ENCODE peak calls at places on chromosomes 6 and 20, in nine cellular contexts. R, K, L, X, D, I, P, M and U are unnamed samples. For H3K4me1, the result is how much of the 10 kb centered on the place peaks cover.

GRCh38 chr20:34546751-34547181 is 11.8 kb upstream of the MAP1LC3A start:
- DNase-seq in X (no peak), M (no peak), I (no peak), R (no peak), K (peak), D (no peak), P (no peak), L (no peak), U (no peak)

GRCh38 chr20:16785221-16785620 is 37.1 kb downstream of the OTOR start:
- DNase-seq in X (no peak), P (no peak), I (no peak), R (no peak), L (no peak), D (no peak), M (no peak), K (no peak), U (no peak)

GRCh38 chr6:159805418-159806020 is 5.4 kb downstream of the PNLDC1 start:
- DNase-seq in P (no peak), L (no peak), X (no peak), M (no peak), K (no peak), I (no peak), D (no peak), R (no peak), U (no peak)

GRCh38 chr6:17986656-17987575 is 519 bp downstream of the KIF13A start:
- DNase-seq in K (peak), D (peak), L (peak), X (peak), R (peak), I (peak), M (peak), P (peak), U (peak)

GRCh38 chr6:64330694-64331309 is 695.2 kb downstream of the PHF3 start:
- DNase-seq in I (peak), X (peak), R (peak), D (peak), M (no peak), P (no peak), L (peak), K (peak), U (no peak)

GRCh38 chr6:77425216-77425615 is 38.1 kb downstream of the HTR1B start:
- DNase-seq in D (no peak), I (no peak), K (no peak), L (no peak), M (no peak), X (no peak), R (no peak), P (no peak), U (no peak)

GRCh38 chr20:4820833-4821518 is 99.3 kb downstream of the PRND start:
- DNase-seq in D (no peak), M (peak), I (no peak), K (no peak), X (peak), L (peak), P (no peak), R (no peak), U (no peak)

GRCh38 chr20:57326667-57327455 is 2.7 kb upstream of the SPO11 start:
- DNase-seq in R (no peak), P (no peak), L (no peak), I (no peak), M (no peak), K (peak), D (peak), X (peak), U (no peak)

GRCh38 chr20:57584768-57585461 is 24.0 kb downstream of the PCK1 start:
- DNase-seq in K (no peak), D (no peak), M (no peak), L (no peak), R (no peak), X (no peak), I (no peak), P (no peak), U (no peak)

GRCh38 chr6:30329331-30329730 is 2.6 kb downstream of the TRIM39 start:
- DNase-seq in I (no peak), P (no peak), X (no peak), R (no peak), L (no peak), D (no peak), M (no peak), K (no peak), U (no peak)

GRCh38 chr6:14984454-14984853 is 261.4 kb upstream of the JARID2 start:
- DNase-seq in I (peak), R (peak), L (no peak), K (peak), P (no peak), X (peak), D (no peak), M (no peak), U (no peak)

GRCh38 chr6:4658486-4658885 is 117.7 kb upstream of the CDYL start:
- DNase-seq in P (no peak), D (no peak), X (no peak), I (no peak), R (no peak), M (no peak), K (no peak), L (no peak), U (no peak)

GRCh38 chr6:63440594-63440993 is 120.8 kb upstream of the LGSN start:
- DNase-seq in K (no peak), P (no peak), L (no peak), X (no peak), I (no peak), M (peak), R (no peak), D (no peak), U (no peak)

GRCh38 chr6:133441491-133441890 is 200.3 kb downstream of the EYA4 start:
- DNase-seq in D (no peak), X (no peak), K (no peak), I (no peak), L (no peak), M (no peak), P (no peak), R (no peak), U (no peak)

GRCh38 chr20:41871063-41871462 is 252.9 kb upstream of the CHD6 start:
- DNase-seq in M (no peak), L (no peak), R (no peak), D (no peak), P (no peak), I (no peak), X (no peak), K (no peak), U (no peak)

GRCh38 chr6:139973602-139974373 is 599.3 kb upstream of the CITED2 start:
- DNase-seq in M (no peak), K (no peak), X (no peak), D (no peak), I (no peak), P (no peak), R (no peak), L (no peak), U (no peak)

GRCh38 chr6:156877126-156877863 is 100.1 kb downstream of the ARID1B start:
- DNase-seq in P (no peak), R (no peak), M (no peak), L (no peak), X (peak), I (peak), K (no peak), D (no peak), U (no peak)

GRCh38 chr6:156878688-156879087 is 101.5 kb downstream of the ARID1B start:
- DNase-seq in P (no peak), X (no peak), K (no peak), D (no peak), M (no peak), R (no peak), L (no peak), I (no peak), U (no peak)

GRCh38 chr6:156873654-156874380 is 96.6 kb downstream of the ARID1B start:
- DNase-seq in P (no peak), I (no peak), R (no peak), K (no peak), X (peak), D (no peak), L (no peak), M (no peak), U (no peak)

GRCh38 chr6:156875062-156875461 is 97.9 kb downstream of the ARID1B start:
- DNase-seq in D (no peak), P (no peak), X (no peak), L (no peak), R (no peak), M (no peak), K (no peak), I (no peak), U (no peak)

DNA sequence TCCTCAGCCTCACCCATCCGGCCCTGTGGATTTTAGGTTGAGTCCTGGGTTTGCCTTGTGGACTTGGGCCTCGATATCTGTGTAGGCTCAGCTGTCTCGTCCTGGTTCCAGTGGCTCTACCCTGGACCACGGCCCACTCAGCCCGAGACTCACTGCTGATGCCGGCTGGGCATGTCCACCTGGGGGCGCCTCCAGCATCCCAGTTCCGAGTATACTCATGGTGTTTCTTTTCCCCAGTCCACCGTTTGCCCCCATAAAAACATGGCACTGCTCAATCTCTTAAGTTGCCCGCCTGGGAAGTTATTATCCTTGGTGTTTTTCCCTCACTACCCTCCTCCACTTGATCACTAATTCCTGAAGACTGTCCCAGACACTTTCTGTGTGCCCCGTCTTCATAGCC is 99.1 kb downstream of the ARID1B start:
- DNase-seq in K (no peak), L (no peak), M (no peak), X (peak), P (no peak), I (no peak), R (no peak), D (peak), U (no peak)
- TF ChIP-seq POLR2A in K (no peak), L (no peak), M (no peak), X (no peak), P (no peak), I (no peak), R (no peak), D (no peak), U (no peak)

DNA sequence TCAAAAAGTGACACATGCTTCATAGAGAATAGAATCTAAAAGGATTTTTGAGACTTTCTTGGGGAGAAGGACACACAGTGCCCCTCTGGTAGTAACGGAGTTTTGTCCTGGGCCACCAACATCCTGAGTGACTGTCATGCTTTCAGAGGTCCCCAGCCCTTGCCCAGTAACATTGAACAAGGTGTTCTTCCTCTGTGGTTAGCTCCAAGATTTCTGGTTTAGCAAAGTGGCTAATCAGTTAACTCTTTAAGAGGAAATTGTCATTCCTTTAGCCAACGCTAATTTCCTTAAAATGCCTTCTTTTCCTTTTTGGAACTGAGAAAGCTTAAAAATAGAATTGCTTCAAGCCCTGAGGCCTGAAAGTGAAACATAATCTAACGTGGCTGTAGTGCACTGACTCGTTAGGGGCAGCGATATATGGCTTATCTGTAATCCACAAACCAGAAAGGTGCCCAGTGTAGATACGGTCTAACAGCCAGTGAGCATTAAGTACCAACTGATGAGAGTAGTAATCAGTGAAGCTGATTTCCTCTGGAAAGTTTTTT is 7.8 kb downstream of the E2F3 start:
- DNase-seq in X (no peak), K (peak), D (no peak), L (no peak), P (no peak), R (no peak), I (no peak), M (no peak), U (no peak)
- H3K4me1 ChIP-seq in X (under half), K (under half), D (under half), L (under half), P (under half), R (under half), I (under half), M (under half), U (under half)

GRCh38 chr20:10672579-10673127 is 1.1 kb downstream of the JAG1 start:
- DNase-seq in I (no peak), L (peak), P (peak), M (no peak), X (peak), D (peak), K (peak), R (peak), U (no peak)
- TF ChIP-seq POLR2A in I (no peak), L (no peak), P (no peak), M (no peak), X (no peak), D (no peak), K (peak), R (no peak), U (no peak)

GRCh38 chr6:74504941-74505340 is 700.9 kb downstream of the COL12A1 start:
- DNase-seq in R (no peak), I (no peak), L (no peak), K (no peak), X (no peak), P (no peak), D (no peak), M (no peak), U (no peak)
- H3K4me1 ChIP-seq in R (under half), I (under half), L (under half), K (under half), X (under half), P (under half), D (under half), M (under half), U (under half)

DNA sequence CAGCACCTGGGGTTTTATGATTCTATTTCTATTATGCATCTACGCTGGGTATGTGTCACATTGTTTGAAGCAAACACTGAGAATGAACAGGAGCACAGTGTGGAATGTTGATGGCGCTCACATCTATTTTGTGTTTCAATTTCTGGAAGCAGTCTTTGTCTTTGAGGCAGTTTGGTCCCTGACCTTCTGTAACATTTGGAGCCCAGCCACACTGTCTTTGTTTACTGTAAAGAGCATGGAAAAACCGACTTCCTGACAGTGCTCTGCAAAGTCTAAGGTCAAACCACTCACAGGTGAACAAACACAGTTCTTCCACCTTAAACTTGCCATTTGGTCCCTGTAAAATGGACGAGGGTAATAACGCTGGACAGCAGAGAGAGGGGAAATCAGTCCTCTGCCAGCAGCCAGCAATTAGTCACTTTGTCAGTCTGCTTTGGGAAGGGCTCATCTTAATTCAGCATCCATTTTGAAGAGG is 155.5 kb downstream of the PRL start:
- DNase-seq in X (peak), K (no peak), L (no peak), R (peak), D (no peak), P (no peak), M (no peak), I (no peak), U (no peak)
- TF ChIP-seq POLR2A in X (no peak), K (no peak), L (no peak), R (no peak), D (no peak), P (no peak), M (no peak), I (no peak), U (no peak)

GRCh38 chr20:38581013-38581412 is at the start of gene ADIG:
- DNase-seq in M (no peak), I (no peak), P (no peak), L (no peak), R (peak), D (no peak), K (no peak), X (peak), U (no peak)

GRCh38 chr20:38585404-38586180 is 4.6 kb downstream of the ADIG start:
- DNase-seq in D (no peak), M (no peak), X (no peak), I (no peak), L (no peak), K (no peak), R (no peak), P (no peak), U (no peak)

GRCh38 chr20:38586181-38586525 is 5.2 kb downstream of the ADIG start:
- DNase-seq in M (no peak), K (no peak), I (no peak), L (no peak), D (no peak), P (no peak), R (no peak), X (no peak), U (no peak)

GRCh38 chr20:38581830-38582358 is 897 bp downstream of the ADIG start:
- DNase-seq in D (no peak), K (no peak), M (no peak), L (no peak), I (no peak), P (no peak), R (no peak), X (no peak), U (no peak)

GRCh38 chr20:38583306-38583705 is 2.3 kb downstream of the ADIG start:
- DNase-seq in X (no peak), D (no peak), K (no peak), I (no peak), R (no peak), M (no peak), L (no peak), P (no peak), U (no peak)
- H3K4me1 ChIP-seq in X (under half), D (under half), K (under half), I (under half), R (under half), M (under half), L (under half), P (under half), U (under half)

DNA sequence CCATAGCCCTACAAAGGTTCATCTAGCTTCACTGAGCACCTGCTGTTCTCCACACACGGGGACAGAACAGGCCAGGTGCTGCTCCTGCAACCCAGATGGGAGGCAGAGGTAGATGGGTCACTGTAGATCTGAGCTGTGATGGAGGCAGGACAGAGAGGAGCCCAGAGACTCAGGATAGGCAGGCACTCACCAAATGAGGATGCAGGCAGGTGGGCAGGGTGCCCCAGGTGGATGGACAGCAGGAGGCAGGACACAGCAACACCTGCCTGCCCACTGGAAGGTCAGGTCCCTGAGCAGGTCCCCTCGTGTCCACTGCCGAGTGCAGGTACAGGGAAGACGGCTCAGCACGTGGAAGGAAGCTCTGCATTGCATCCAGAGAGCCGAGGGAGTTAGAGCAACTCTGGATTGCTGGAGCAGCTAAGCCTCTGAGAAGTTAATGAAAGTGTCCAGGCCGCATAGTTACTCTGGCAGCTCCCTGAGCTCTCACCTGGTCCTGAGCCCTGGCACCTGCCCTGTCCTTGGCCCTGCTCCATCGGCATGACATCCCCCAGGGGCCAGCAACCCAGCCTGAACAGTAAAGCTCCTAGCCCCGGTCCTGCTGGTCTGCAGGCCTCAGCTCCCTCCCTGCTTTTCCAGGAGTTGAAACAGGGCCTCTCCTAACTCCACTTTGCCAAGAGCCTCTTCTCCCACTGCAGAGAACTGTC is 4.9 kb upstream of the YTHDF1 start:
- DNase-seq in D (no peak), I (no peak), R (no peak), X (no peak), L (no peak), M (no peak), K (no peak), P (no peak), U (no peak)
- TF ChIP-seq POLR2A in D (no peak), I (no peak), R (no peak), X (no peak), L (no peak), M (no peak), K (no peak), P (no peak), U (no peak)

GRCh38 chr20:31715766-31716165 is 6.9 kb downstream of the BCL2L1 start:
- DNase-seq in K (no peak), R (no peak), X (no peak), L (no peak), P (no peak), I (no peak), M (no peak), D (no peak), U (no peak)
- H3K4me1 ChIP-seq in K (half or more), R (half or more), X (half or more), L (under half), P (half or more), I (half or more), M (half or more), D (half or more), U (half or more)